ENCODE peak calls at places on chromosomes 7 and 10, in seven cellular contexts. One of them, this sample, is unnamed. For H3K4me1, the result is how much of the 10 kb centered on the place peaks cover.

GRCh38 chr10:86068532-86069337 is 297.9 kb downstream of the GRID1 start:
- DNase-seq in neural progenitor cell: no peak
- DNase-seq in IMR-90: no peak
- DNase-seq in breast epithelium: no peak
- DNase-seq in HepG2: no peak
- DNase-seq in psoas muscle: no peak
- DNase-seq in colonic mucosa: no peak
- DNase-seq in this sample: no peak

GRCh38 chr10:5619366-5620211 is 46.8 kb downstream of the ASB13 start:
- DNase-seq in psoas muscle: no peak
- DNase-seq in HepG2: no peak
- DNase-seq in colonic mucosa: no peak
- DNase-seq in IMR-90: no peak
- DNase-seq in breast epithelium: no peak
- DNase-seq in neural progenitor cell: no peak
- DNase-seq in this sample: no peak

GRCh38 chr7:144821069-144821468 is 14.8 kb downstream of the TPK1 start:
- DNase-seq in HepG2: no peak
- DNase-seq in IMR-90: no peak
- DNase-seq in neural progenitor cell: no peak
- DNase-seq in psoas muscle: no peak
- DNase-seq in breast epithelium: no peak
- DNase-seq in colonic mucosa: no peak
- DNase-seq in this sample: no peak

GRCh38 chr10:120948889-120949382 is 97.8 kb downstream of the WDR11 start:
- DNase-seq in colonic mucosa: peak
- DNase-seq in IMR-90: peak
- DNase-seq in HepG2: peak
- DNase-seq in psoas muscle: peak
- DNase-seq in neural progenitor cell: peak
- DNase-seq in breast epithelium: peak
- DNase-seq in this sample: peak

GRCh38 chr10:42940487-42941157 is 136.2 kb upstream of the RET start:
- DNase-seq in psoas muscle: no peak
- DNase-seq in HepG2: no peak
- DNase-seq in IMR-90: no peak
- DNase-seq in breast epithelium: peak
- DNase-seq in neural progenitor cell: no peak
- DNase-seq in colonic mucosa: no peak
- DNase-seq in this sample: no peak

GRCh38 chr7:41449286-41449685 is 253.6 kb downstream of the INHBA start:
- DNase-seq in IMR-90: no peak
- DNase-seq in colonic mucosa: no peak
- DNase-seq in neural progenitor cell: no peak
- DNase-seq in psoas muscle: no peak
- DNase-seq in breast epithelium: no peak
- DNase-seq in HepG2: no peak
- DNase-seq in this sample: no peak

GRCh38 chr7:141333459-141333858 is 217.8 kb upstream of the AGK start:
- DNase-seq in psoas muscle: no peak
- DNase-seq in colonic mucosa: no peak
- DNase-seq in neural progenitor cell: peak
- DNase-seq in HepG2: no peak
- DNase-seq in breast epithelium: no peak
- DNase-seq in IMR-90: no peak
- DNase-seq in this sample: no peak

GRCh38 chr7:156347132-156347531 is 293.4 kb upstream of the RNF32 start:
- DNase-seq in IMR-90: no peak
- DNase-seq in breast epithelium: peak
- DNase-seq in neural progenitor cell: no peak
- DNase-seq in HepG2: no peak
- DNase-seq in psoas muscle: no peak
- DNase-seq in colonic mucosa: no peak
- DNase-seq in this sample: no peak

GRCh38 chr7:136869006-136869961 is 832 bp downstream of the CHRM2 start:
- DNase-seq in colonic mucosa: no peak
- DNase-seq in psoas muscle: peak
- DNase-seq in HepG2: no peak
- DNase-seq in breast epithelium: no peak
- DNase-seq in neural progenitor cell: peak
- DNase-seq in IMR-90: peak
- DNase-seq in this sample: no peak

GRCh38 chr7:41931263-41931646 is 228.4 kb upstream of the INHBA start:
- DNase-seq in IMR-90: no peak
- DNase-seq in colonic mucosa: no peak
- DNase-seq in psoas muscle: no peak
- DNase-seq in neural progenitor cell: no peak
- DNase-seq in HepG2: no peak
- DNase-seq in breast epithelium: no peak
- DNase-seq in this sample: no peak

GRCh38 chr10:33428706-33429105 is 94.2 kb upstream of the NRP1 start:
- DNase-seq in psoas muscle: no peak
- DNase-seq in colonic mucosa: no peak
- DNase-seq in breast epithelium: no peak
- DNase-seq in IMR-90: no peak
- DNase-seq in HepG2: no peak
- DNase-seq in neural progenitor cell: no peak
- DNase-seq in this sample: no peak

GRCh38 chr7:19587291-19587690 is 121.5 kb downstream of the POLR1F start:
- DNase-seq in breast epithelium: no peak
- DNase-seq in colonic mucosa: no peak
- DNase-seq in psoas muscle: no peak
- DNase-seq in neural progenitor cell: peak
- DNase-seq in IMR-90: no peak
- DNase-seq in HepG2: no peak
- DNase-seq in this sample: no peak

GRCh38 chr10:90857635-90858488 is at the start of gene HTR7:
- DNase-seq in colonic mucosa: peak
- DNase-seq in breast epithelium: peak
- DNase-seq in neural progenitor cell: peak
- DNase-seq in IMR-90: peak
- DNase-seq in HepG2: peak
- DNase-seq in psoas muscle: peak
- DNase-seq in this sample: peak

GRCh38 chr7:116211913-116212596 is 1.7 kb downstream of the TES start:
- DNase-seq in neural progenitor cell: no peak
- DNase-seq in breast epithelium: no peak
- DNase-seq in colonic mucosa: no peak
- DNase-seq in IMR-90: peak
- DNase-seq in HepG2: no peak
- DNase-seq in psoas muscle: no peak
- DNase-seq in this sample: no peak

GRCh38 chr10:109886037-109886787 is 37.1 kb downstream of the XPNPEP1 start:
- DNase-seq in psoas muscle: no peak
- DNase-seq in HepG2: no peak
- DNase-seq in IMR-90: no peak
- DNase-seq in breast epithelium: no peak
- DNase-seq in neural progenitor cell: no peak
- DNase-seq in colonic mucosa: no peak
- DNase-seq in this sample: no peak

GRCh38 chr10:43385412-43386004 is 14.1 kb downstream of the FXYD4 start:
- DNase-seq in IMR-90: no peak
- DNase-seq in breast epithelium: no peak
- DNase-seq in HepG2: no peak
- DNase-seq in colonic mucosa: no peak
- DNase-seq in psoas muscle: no peak
- DNase-seq in neural progenitor cell: no peak
- DNase-seq in this sample: no peak

GRCh38 chr10:77974396-77975074 is 48.0 kb upstream of the DLG5 start:
- DNase-seq in neural progenitor cell: peak
- DNase-seq in HepG2: peak
- DNase-seq in psoas muscle: no peak
- DNase-seq in IMR-90: peak
- DNase-seq in colonic mucosa: peak
- DNase-seq in breast epithelium: no peak
- DNase-seq in this sample: no peak

GRCh38 chr7:149598721-149599308 is 101.2 kb upstream of the ZNF746 start:
- DNase-seq in neural progenitor cell: peak
- DNase-seq in HepG2: peak
- DNase-seq in IMR-90: peak
- DNase-seq in colonic mucosa: peak
- DNase-seq in breast epithelium: no peak
- DNase-seq in psoas muscle: no peak
- DNase-seq in this sample: no peak

GRCh38 chr7:21883069-21883468 is 62.6 kb downstream of the CDCA7L start:
- DNase-seq in breast epithelium: no peak
- DNase-seq in neural progenitor cell: no peak
- DNase-seq in IMR-90: no peak
- DNase-seq in HepG2: no peak
- DNase-seq in psoas muscle: no peak
- DNase-seq in colonic mucosa: no peak
- DNase-seq in this sample: no peak
- H3K4me1 ChIP-seq in breast epithelium: under half
- H3K4me1 ChIP-seq in neural progenitor cell: under half
- H3K4me1 ChIP-seq in IMR-90: under half
- H3K4me1 ChIP-seq in HepG2: under half
- H3K4me1 ChIP-seq in psoas muscle: under half
- H3K4me1 ChIP-seq in colonic mucosa: under half
- H3K4me1 ChIP-seq in this sample: under half

GRCh38 chr7:130951976-130952313 is 217.9 kb upstream of the KLF14 start:
- DNase-seq in psoas muscle: no peak
- DNase-seq in breast epithelium: no peak
- DNase-seq in neural progenitor cell: no peak
- DNase-seq in IMR-90: no peak
- DNase-seq in colonic mucosa: no peak
- DNase-seq in HepG2: no peak
- DNase-seq in this sample: no peak
- H3K4me1 ChIP-seq in psoas muscle: under half
- H3K4me1 ChIP-seq in breast epithelium: under half
- H3K4me1 ChIP-seq in neural progenitor cell: under half
- H3K4me1 ChIP-seq in IMR-90: under half
- H3K4me1 ChIP-seq in colonic mucosa: under half
- H3K4me1 ChIP-seq in HepG2: under half
- H3K4me1 ChIP-seq in this sample: half or more

GRCh38 chr7:148337995-148338747 is 252.4 kb upstream of the C7orf33 start:
- DNase-seq in neural progenitor cell: no peak
- DNase-seq in breast epithelium: no peak
- DNase-seq in IMR-90: no peak
- DNase-seq in psoas muscle: no peak
- DNase-seq in HepG2: no peak
- DNase-seq in colonic mucosa: no peak
- DNase-seq in this sample: no peak
- H3K4me1 ChIP-seq in neural progenitor cell: half or more
- H3K4me1 ChIP-seq in breast epithelium: under half
- H3K4me1 ChIP-seq in IMR-90: under half
- H3K4me1 ChIP-seq in psoas muscle: under half
- H3K4me1 ChIP-seq in HepG2: under half
- H3K4me1 ChIP-seq in colonic mucosa: under half
- H3K4me1 ChIP-seq in this sample: under half

GRCh38 chr7:30467275-30467674 is 11.3 kb downstream of the NOD1 start:
- DNase-seq in colonic mucosa: no peak
- DNase-seq in neural progenitor cell: no peak
- DNase-seq in IMR-90: no peak
- DNase-seq in HepG2: no peak
- DNase-seq in psoas muscle: no peak
- DNase-seq in breast epithelium: no peak
- DNase-seq in this sample: no peak
- H3K4me1 ChIP-seq in colonic mucosa: under half
- H3K4me1 ChIP-seq in neural progenitor cell: under half
- H3K4me1 ChIP-seq in IMR-90: under half
- H3K4me1 ChIP-seq in HepG2: under half
- H3K4me1 ChIP-seq in psoas muscle: under half
- H3K4me1 ChIP-seq in breast epithelium: under half
- H3K4me1 ChIP-seq in this sample: under half

GRCh38 chr10:80460399-80461207 is 6.5 kb downstream of the TSPAN14 start:
- DNase-seq in psoas muscle: no peak
- DNase-seq in HepG2: peak
- DNase-seq in colonic mucosa: peak
- DNase-seq in neural progenitor cell: peak
- DNase-seq in IMR-90: peak
- DNase-seq in breast epithelium: peak
- DNase-seq in this sample: no peak

GRCh38 chr10:80459047-80459865 is 5.1 kb downstream of the TSPAN14 start:
- DNase-seq in psoas muscle: peak
- DNase-seq in IMR-90: no peak
- DNase-seq in colonic mucosa: peak
- DNase-seq in neural progenitor cell: peak
- DNase-seq in breast epithelium: peak
- DNase-seq in HepG2: no peak
- DNase-seq in this sample: peak

GRCh38 chr10:80458263-80458625 is 4.1 kb downstream of the TSPAN14 start:
- DNase-seq in IMR-90: no peak
- DNase-seq in breast epithelium: no peak
- DNase-seq in psoas muscle: no peak
- DNase-seq in HepG2: no peak
- DNase-seq in colonic mucosa: no peak
- DNase-seq in neural progenitor cell: no peak
- DNase-seq in this sample: no peak

GRCh38 chr10:80457554-80458262 is 3.6 kb downstream of the TSPAN14 start:
- DNase-seq in psoas muscle: no peak
- DNase-seq in HepG2: peak
- DNase-seq in breast epithelium: no peak
- DNase-seq in colonic mucosa: no peak
- DNase-seq in neural progenitor cell: peak
- DNase-seq in IMR-90: no peak
- DNase-seq in this sample: no peak

DNA sequence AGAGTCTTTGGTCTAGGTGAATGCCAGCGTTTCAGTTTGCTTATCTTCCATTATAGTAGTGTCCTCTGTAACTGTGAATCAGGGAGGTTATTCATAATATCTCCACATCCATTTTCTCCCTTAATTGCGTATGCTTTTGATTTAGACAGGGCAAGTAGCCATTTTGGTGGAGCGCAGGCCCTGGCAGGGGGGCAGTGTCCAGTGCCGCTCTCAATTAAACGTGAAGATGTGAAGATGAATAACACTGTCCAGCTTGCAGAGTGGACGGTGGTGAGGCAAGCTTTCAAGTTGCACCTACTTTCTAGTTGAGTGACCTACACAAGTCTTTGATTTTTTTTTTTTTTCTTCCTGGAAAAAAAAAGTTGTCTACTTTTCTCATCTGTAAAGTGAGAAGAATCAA is 4.5 kb downstream of the TSPAN14 start:
- DNase-seq in HepG2: no peak
- DNase-seq in psoas muscle: no peak
- DNase-seq in IMR-90: no peak
- DNase-seq in neural progenitor cell: no peak
- DNase-seq in breast epithelium: no peak
- DNase-seq in colonic mucosa: no peak
- DNase-seq in this sample: no peak
- H3K4me1 ChIP-seq in HepG2: half or more
- H3K4me1 ChIP-seq in psoas muscle: half or more
- H3K4me1 ChIP-seq in IMR-90: under half
- H3K4me1 ChIP-seq in neural progenitor cell: half or more
- H3K4me1 ChIP-seq in breast epithelium: half or more
- H3K4me1 ChIP-seq in colonic mucosa: half or more
- H3K4me1 ChIP-seq in this sample: half or more

GRCh38 chr10:32055478-32056135 is 618 bp downstream of the KIF5B start:
- DNase-seq in psoas muscle: peak
- DNase-seq in breast epithelium: peak
- DNase-seq in neural progenitor cell: peak
- DNase-seq in colonic mucosa: peak
- DNase-seq in IMR-90: peak
- DNase-seq in HepG2: peak
- DNase-seq in this sample: no peak
- H3K4me1 ChIP-seq in psoas muscle: under half
- H3K4me1 ChIP-seq in breast epithelium: under half
- H3K4me1 ChIP-seq in neural progenitor cell: under half
- H3K4me1 ChIP-seq in colonic mucosa: under half
- H3K4me1 ChIP-seq in IMR-90: under half
- H3K4me1 ChIP-seq in HepG2: half or more
- H3K4me1 ChIP-seq in this sample: half or more